ENCODE peak calls at places on chromosome 6, in four cellular contexts. X is CD4-positive, alpha-beta T cell; C is progenitor cell of endocrine pancreas; I is iris pigment epithelial cell. Y is an unnamed sample.

GRCh38 chr6:151885234-151885633 is 77.8 kb downstream of the ESR1 start:
- DNase-seq in X (no peak), C (no peak), I (no peak), Y (no peak)

GRCh38 chr6:91812596-91813274 is 1225.9 kb upstream of the MAP3K7 start:
- DNase-seq in X (no peak), C (no peak), I (no peak), Y (no peak)

GRCh38 chr6:141153563-141153962 is 979.2 kb upstream of the GJE1 start:
- DNase-seq in X (no peak), C (no peak), I (no peak), Y (no peak)

GRCh38 chr6:144150673-144151009 is 324 bp downstream of the STX11 start:
- DNase-seq in X (peak), C (peak), I (no peak), Y (no peak)

GRCh38 chr6:37190159-37190535 is 20.2 kb downstream of the PIM1 start:
- DNase-seq in X (no peak), C (no peak), I (peak), Y (no peak)

GRCh38 chr6:20092071-20092566 is 120.2 kb downstream of the MBOAT1 start:
- DNase-seq in X (no peak), C (no peak), I (peak), Y (no peak)

GRCh38 chr6:12064125-12064524 is 52.0 kb downstream of the HIVEP1 start:
- DNase-seq in X (no peak), C (no peak), I (no peak), Y (no peak)

GRCh38 chr6:84569882-84570281 is 194.5 kb downstream of the TBX18 start:
- DNase-seq in X (no peak), C (no peak), I (no peak), Y (no peak)

GRCh38 chr6:19356692-19357091 is 480.5 kb upstream of the ID4 start:
- DNase-seq in X (no peak), C (no peak), I (peak), Y (no peak)

GRCh38 chr6:68635706-68636513 is 828 bp downstream of the ADGRB3 start:
- DNase-seq in X (no peak), C (no peak), I (no peak), Y (peak)

GRCh38 chr6:116895935-116896334 is 18.9 kb downstream of the RFX6 start:
- DNase-seq in X (no peak), C (no peak), I (no peak), Y (no peak)

GRCh38 chr6:72248621-72249020 is 362.3 kb downstream of the RIMS1 start:
- DNase-seq in X (no peak), C (no peak), I (peak), Y (no peak)

GRCh38 chr6:125099211-125100017 is 54.2 kb upstream of the TPD52L1 start:
- DNase-seq in X (no peak), C (peak), I (peak), Y (peak)

GRCh38 chr6:154292855-154293519 is 63.6 kb downstream of the IPCEF1 start:
- DNase-seq in X (no peak), C (no peak), I (peak), Y (peak)

GRCh38 chr6:139349464-139350020 is 24.9 kb downstream of the CITED2 start:
- DNase-seq in X (no peak), C (no peak), I (no peak), Y (no peak)

GRCh38 chr6:111861321-111861938 is 11.8 kb downstream of the FYN start:
- DNase-seq in X (no peak), C (no peak), I (no peak), Y (no peak)

GRCh38 chr6:127792616-127793015 is 108.2 kb downstream of the THEMIS start:
- DNase-seq in X (no peak), C (no peak), I (no peak), Y (no peak)

GRCh38 chr6:17116090-17116387 is 14.2 kb downstream of the STMND1 start:
- DNase-seq in X (no peak), C (no peak), I (no peak), Y (no peak)

Y was measured in HuH-7.5.